ENCODE peak calls at places on chromosomes 4 and X, in nine cellular contexts. I is right atrium auricular region, J is foreskin fibroblast, F is AG10803, Q is lower lobe of right lung, P is IMR-90, H is GM06990, W is endodermal cell, Y is mammary epithelial cell. S is an unnamed sample.

GRCh38 chrX:8504451-8504850 is 39.8 kb downstream of the VCX3B start:
- DNase-seq in I (no peak), J (peak), W (no peak), P (peak), H (no peak), F (no peak), Q (no peak), Y (peak), S (no peak)

GRCh38 chr4:21885770-21886169 is 62.8 kb downstream of the KCNIP4 start:
- DNase-seq in F (no peak), J (no peak), Q (no peak), W (no peak), I (no peak), P (no peak), Y (no peak), H (no peak), S (no peak)

GRCh38 chr4:187321741-187322140 is 598.1 kb upstream of the FAT1 start:
- DNase-seq in H (no peak), I (no peak), J (no peak), Q (no peak), W (no peak), Y (no peak), P (no peak), F (no peak), S (no peak)

GRCh38 chrX:79524642-79525041 is 157.5 kb upstream of the ITM2A start:
- DNase-seq in Y (peak), F (no peak), H (no peak), J (no peak), Q (no peak), I (no peak), W (peak), P (no peak), S (peak)

GRCh38 chr4:145043306-145043705 is 54.7 kb downstream of the ANAPC10 start:
- DNase-seq in Q (no peak), F (no peak), Y (no peak), H (no peak), I (no peak), J (no peak), W (no peak), P (no peak), S (no peak)

GRCh38 chr4:156686120-156686519 is 285.5 kb downstream of the PDGFC start:
- DNase-seq in Q (no peak), P (peak), H (no peak), I (no peak), Y (peak), F (peak), W (no peak), J (peak), S (no peak)

GRCh38 chrX:42530027-42530426 is 247.9 kb downstream of the PPP1R2C start:
- DNase-seq in Q (no peak), W (peak), Y (peak), F (peak), J (peak), I (no peak), P (peak), H (no peak), S (no peak)

GRCh38 chr4:148062301-148062950 is 330.5 kb downstream of the ARHGAP10 start:
- DNase-seq in F (no peak), P (no peak), I (no peak), Q (no peak), W (no peak), J (no peak), Y (no peak), H (no peak), S (no peak)

GRCh38 chr4:40546506-40546905 is 83.2 kb downstream of the RBM47 start:
- DNase-seq in Q (no peak), I (no peak), J (no peak), H (no peak), W (no peak), F (no peak), Y (no peak), P (no peak), S (peak)

DNA sequence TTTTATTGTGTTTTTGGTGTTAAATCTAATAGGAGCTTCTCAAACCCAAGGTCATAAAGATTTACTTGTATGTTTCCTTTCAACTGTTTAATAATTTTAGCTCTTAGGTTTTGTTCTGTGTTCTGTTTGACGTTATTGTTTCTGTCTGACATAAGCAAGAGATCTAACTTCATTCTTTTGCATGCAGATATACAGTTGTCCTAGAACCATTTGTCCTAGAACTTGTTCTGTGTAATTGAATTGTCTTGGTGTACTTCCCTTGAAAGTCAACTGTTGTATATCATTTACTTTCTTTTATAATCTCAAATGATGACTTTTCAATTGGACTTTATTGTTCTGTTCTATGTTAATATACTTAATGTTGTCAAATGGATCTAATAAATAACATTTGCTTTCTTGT is 977.1 kb downstream of the FAT4 start:
- DNase-seq in Y (no peak), Q (no peak), H (no peak), I (no peak), W (no peak), F (no peak), J (no peak), P (no peak), S (no peak)
- H3K4me3 ChIP-seq in Y (no peak), Q (no peak), H (no peak), I (no peak), W (no peak), F (no peak), J (no peak), P (no peak), S (no peak)

GRCh38 chr4:67873116-67873515 is 10.7 kb downstream of the TMPRSS11D start:
- DNase-seq in Y (no peak), F (peak), H (no peak), Q (no peak), W (no peak), J (no peak), P (no peak), I (no peak), S (no peak)

GRCh38 chr4:67877086-67877485 is 6.7 kb downstream of the TMPRSS11D start:
- DNase-seq in W (no peak), F (no peak), P (no peak), J (no peak), H (no peak), Q (no peak), I (no peak), Y (no peak), S (no peak)

GRCh38 chr4:67869580-67870190 is 14.1 kb downstream of the TMPRSS11D start:
- DNase-seq in F (no peak), I (no peak), P (no peak), H (no peak), Q (no peak), Y (no peak), W (no peak), J (no peak), S (no peak)

GRCh38 chr4:67875011-67875410 is 8.8 kb downstream of the TMPRSS11D start:
- DNase-seq in J (peak), H (no peak), W (no peak), F (peak), I (no peak), Q (no peak), P (no peak), Y (no peak), S (no peak)

DNA sequence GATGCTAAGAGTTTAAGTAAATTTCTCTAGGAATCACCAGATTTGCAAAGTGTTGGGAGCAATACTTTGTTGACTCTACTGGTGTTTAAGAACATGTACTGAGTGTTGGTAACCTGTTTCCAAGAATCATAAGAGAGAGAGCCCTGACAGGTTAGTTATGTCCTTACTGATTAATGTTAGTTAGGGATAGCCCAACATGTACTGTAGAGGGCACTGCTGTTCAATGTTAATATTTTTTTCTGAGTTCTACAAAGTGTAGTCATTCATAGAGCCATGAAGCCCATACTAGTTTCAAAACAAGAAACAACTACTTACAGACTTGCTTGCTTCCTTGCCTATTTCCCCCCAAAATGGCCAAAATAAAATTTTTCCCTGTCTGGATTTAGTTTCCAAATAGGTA is 11.9 kb downstream of the TMPRSS11D start:
- DNase-seq in Y (peak), I (no peak), P (peak), F (peak), H (no peak), J (peak), Q (no peak), W (no peak), S (peak)
- TF ChIP-seq CTCF in Y (peak), I (peak), P (peak), F (peak), H (peak), J (peak), Q (peak), W (peak), S (peak)

GRCh38 chr4:110260299-110260698 is 61.9 kb upstream of the ELOVL6 start:
- DNase-seq in I (no peak), W (no peak), H (no peak), F (no peak), Y (no peak), J (no peak), P (no peak), Q (no peak), S (no peak)
- H3K4me3 ChIP-seq in I (no peak), W (no peak), H (no peak), F (no peak), Y (no peak), J (no peak), P (no peak), Q (no peak), S (no peak)

GRCh38 chr4:1778642-1779392 is 14.3 kb upstream of the FGFR3 start:
- DNase-seq in H (no peak), P (no peak), W (no peak), Q (no peak), F (no peak), J (no peak), Y (no peak), I (no peak), S (no peak)

GRCh38 chr4:1777822-1778641 is 15.1 kb upstream of the FGFR3 start:
- DNase-seq in Y (peak), Q (no peak), F (peak), H (no peak), J (peak), W (peak), I (no peak), P (no peak), S (no peak)

GRCh38 chr4:1776521-1777161 is 16.5 kb upstream of the FGFR3 start:
- DNase-seq in I (no peak), Q (no peak), J (no peak), H (no peak), W (no peak), Y (no peak), F (no peak), P (no peak), S (no peak)

GRCh38 chr4:1780435-1780834 is 12.7 kb upstream of the FGFR3 start:
- DNase-seq in H (no peak), F (no peak), Y (no peak), P (no peak), I (no peak), Q (no peak), J (no peak), W (no peak), S (no peak)

DNA sequence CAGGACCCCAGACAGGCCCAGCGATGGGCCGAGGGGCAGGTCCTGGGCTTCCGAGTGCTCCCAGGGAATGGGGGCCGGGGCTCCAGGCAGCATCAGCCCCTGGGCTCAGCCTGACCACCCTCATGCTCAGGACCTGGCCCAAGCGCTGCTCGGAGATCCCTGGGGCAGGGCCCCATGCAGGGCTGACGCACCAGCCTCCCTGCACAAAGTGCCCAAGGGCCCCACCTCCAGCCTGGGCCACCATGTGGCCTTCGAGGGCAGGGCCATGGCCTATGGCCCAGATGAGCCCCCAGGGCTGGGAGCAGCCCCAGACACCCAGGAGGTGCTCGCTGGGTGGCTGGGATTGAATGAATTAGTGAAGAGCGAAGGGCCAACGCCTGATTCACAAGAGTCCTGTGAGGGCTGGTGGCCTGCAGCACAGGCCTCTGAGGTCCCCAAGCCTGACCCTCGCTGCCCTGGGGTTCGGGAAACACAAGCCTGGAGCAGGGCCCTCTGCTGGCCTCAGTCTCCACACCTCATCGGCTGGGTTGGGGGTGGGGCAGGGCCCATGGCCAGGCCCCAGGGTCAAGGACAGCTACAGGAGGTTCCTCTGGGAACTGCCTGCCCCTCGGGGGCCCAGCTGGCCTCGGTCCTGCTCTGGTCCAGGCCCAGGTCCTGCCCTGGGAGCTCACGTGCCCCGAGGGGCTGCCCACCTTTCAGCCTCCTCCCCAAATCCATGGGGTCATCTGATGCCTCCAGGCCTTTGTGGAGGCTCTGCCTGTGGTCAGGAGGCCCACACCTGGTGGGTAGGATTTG is 13.3 kb upstream of the FGFR3 start:
- DNase-seq in H (no peak), J (no peak), P (no peak), W (no peak), Y (no peak), Q (no peak), F (no peak), I (no peak), S (no peak)
- TF ChIP-seq CTCF in H (no peak), J (no peak), P (no peak), W (peak), Y (no peak), Q (no peak), F (no peak), I (no peak), S (no peak)

GRCh38 chrX:131763674-131764073 is 219.8 kb downstream of the OR13H1 start:
- DNase-seq in I (peak), Q (no peak), W (no peak), F (peak), H (peak), P (peak), Y (peak), J (no peak), S (peak)
- H3K4me3 ChIP-seq in I (peak), Q (no peak), W (no peak), F (no peak), H (peak), P (peak), Y (peak), J (no peak), S (no peak)

GRCh38 chr4:89213382-89213701 is 94.3 kb downstream of the GPRIN3 start:
- DNase-seq in P (no peak), Q (no peak), F (no peak), H (no peak), Y (no peak), J (no peak), I (no peak), W (no peak), S (no peak)
- TF ChIP-seq CTCF in P (no peak), Q (no peak), F (no peak), H (no peak), Y (no peak), J (no peak), I (no peak), W (no peak), S (no peak)

S was measured in LNCaP clone FGC.